ENCODE peak calls at places on chromosome 6, in ten cellular contexts. O, N, G, X, A, B, P, Z, H and E are unnamed samples.

GRCh38 chr6:166005846-166006592 is 161.6 kb downstream of the TBXT start:
- DNase-seq in B (no peak), A (peak; percentile 94), Z (peak; percentile 71), X (no peak), N (peak; percentile 87), G (no peak), P (no peak), O (peak; percentile 87), H (no peak), E (peak; percentile 72)

GRCh38 chr6:99415446-99415845 is 9.7 kb downstream of the PNISR start:
- DNase-seq in G (no peak), B (no peak), X (no peak), H (no peak), O (no peak), A (no peak), P (no peak), Z (peak; percentile 59), N (no peak), E (no peak)

GRCh38 chr6:41687501-41688175 is 47.8 kb downstream of the TFEB start:
- DNase-seq in Z (no peak), P (no peak), H (no peak), N (no peak), O (no peak), X (no peak), B (no peak), G (no peak), A (no peak), E (peak; percentile 73)

GRCh38 chr6:79426625-79427278 is 110.5 kb downstream of the LCA5 start:
- DNase-seq in O (no peak), X (no peak), B (no peak), N (no peak), H (no peak), P (no peak), Z (no peak), G (no peak), A (no peak), E (no peak)

GRCh38 chr6:122772724-122773123 is 6.8 kb upstream of the FABP7 start:
- DNase-seq in P (no peak), H (no peak), X (peak; percentile 65), A (no peak), N (no peak), G (no peak), O (no peak), B (no peak), Z (no peak), E (no peak)

GRCh38 chr6:118892248-118893094 is 1.5 kb upstream of the ASF1A start:
- DNase-seq in N (no peak), H (no peak), A (no peak), O (no peak), G (no peak), X (no peak), P (no peak), Z (peak; percentile 27), B (no peak), E (no peak)

GRCh38 chr6:130377911-130378310 is 12.1 kb downstream of the TMEM200A start:
- DNase-seq in Z (no peak), N (no peak), P (no peak), G (no peak), A (no peak), X (no peak), B (no peak), H (no peak), O (no peak), E (no peak)

GRCh38 chr6:105321728-105322127 is 81.2 kb downstream of the PREP start:
- DNase-seq in O (no peak), N (no peak), H (no peak), X (no peak), Z (no peak), G (no peak), P (no peak), B (no peak), A (no peak), E (no peak)

GRCh38 chr6:111057074-111057752 is 30.1 kb upstream of the SLC16A10 start:
- DNase-seq in X (no peak), O (peak; percentile 55), B (peak; percentile 24), N (peak; percentile 34), P (peak; percentile 5), G (peak; percentile 1), H (no peak), Z (peak; percentile 52), A (peak; percentile 39), E (peak; percentile 53)

GRCh38 chr6:111709615-111710398 is 104.1 kb upstream of the TRAF3IP2 start:
- DNase-seq in G (peak; percentile 61), B (peak; percentile 83), A (peak; percentile 85), X (peak; percentile 54), O (peak; percentile 85), Z (peak; percentile 71), N (peak; percentile 84), H (peak; percentile 12), P (peak; percentile 48), E (peak; percentile 79)

GRCh38 chr6:15016813-15017212 is 229.1 kb upstream of the JARID2 start:
- DNase-seq in P (no peak), O (no peak), G (no peak), A (no peak), N (no peak), X (no peak), H (no peak), Z (no peak), B (no peak), E (no peak)

GRCh38 chr6:134376785-134377184 is 58.9 kb upstream of the SGK1 start:
- DNase-seq in O (no peak), B (no peak), P (no peak), X (peak; percentile 27), N (no peak), Z (no peak), G (no peak), A (no peak), H (no peak), E (no peak)

GRCh38 chr6:145112711-145113148 is 622.6 kb downstream of the EPM2A start:
- DNase-seq in Z (peak; percentile 20), X (no peak), N (no peak), G (no peak), O (no peak), A (no peak), H (no peak), P (no peak), B (no peak), E (no peak)

GRCh38 chr6:160883560-160883959 is 108.0 kb upstream of the MAP3K4 start:
- DNase-seq in O (no peak), X (no peak), B (no peak), G (no peak), H (no peak), A (no peak), P (no peak), N (no peak), Z (no peak), E (no peak)